ENCODE peak calls at places on chromosome 2, in four cellular contexts. Z is mammary epithelial cell, E is K562, V is hepatocyte. S is an unnamed sample.

GRCh38 chr2:168183308-168183997 is 63.9 kb downstream of the STK39 start:
- DNase-seq in Z (no peak), V (no peak), E (no peak), S (no peak)

GRCh38 chr2:54482725-54483124 is 26.6 kb downstream of the SPTBN1 start:
- DNase-seq in V (no peak), Z (peak; percentile 78), E (no peak), S (peak; percentile 96)

GRCh38 chr2:85702172-85702571 is 8.0 kb downstream of the GNLY start:
- DNase-seq in Z (peak; percentile 67), E (no peak), V (no peak), S (peak; percentile 85)

GRCh38 chr2:239223330-239224248 is 177.2 kb downstream of the HDAC4 start:
- DNase-seq in E (no peak), V (peak; percentile 55), Z (no peak), S (peak; percentile 85)

GRCh38 chr2:141517852-141518421 is 612.9 kb downstream of the LRP1B start:
- DNase-seq in E (no peak), Z (no peak), V (no peak), S (peak; percentile 3)

GRCh38 chr2:208373460-208374089 is 33.0 kb upstream of the PTH2R start:
- DNase-seq in V (peak; percentile 65), Z (peak; percentile 24), E (peak; percentile 33), S (peak; percentile 58)

GRCh38 chr2:64859208-64860161 is 129.7 kb upstream of the SLC1A4 start:
- DNase-seq in Z (peak; percentile 79), V (peak; percentile 88), E (peak; percentile 92), S (peak; percentile 97)

GRCh38 chr2:75466708-75467311 is 93.9 kb downstream of the EVA1A start:
- DNase-seq in Z (peak; percentile 23), E (peak; percentile 68), V (peak; percentile 34), S (peak; percentile 56)

DNA sequence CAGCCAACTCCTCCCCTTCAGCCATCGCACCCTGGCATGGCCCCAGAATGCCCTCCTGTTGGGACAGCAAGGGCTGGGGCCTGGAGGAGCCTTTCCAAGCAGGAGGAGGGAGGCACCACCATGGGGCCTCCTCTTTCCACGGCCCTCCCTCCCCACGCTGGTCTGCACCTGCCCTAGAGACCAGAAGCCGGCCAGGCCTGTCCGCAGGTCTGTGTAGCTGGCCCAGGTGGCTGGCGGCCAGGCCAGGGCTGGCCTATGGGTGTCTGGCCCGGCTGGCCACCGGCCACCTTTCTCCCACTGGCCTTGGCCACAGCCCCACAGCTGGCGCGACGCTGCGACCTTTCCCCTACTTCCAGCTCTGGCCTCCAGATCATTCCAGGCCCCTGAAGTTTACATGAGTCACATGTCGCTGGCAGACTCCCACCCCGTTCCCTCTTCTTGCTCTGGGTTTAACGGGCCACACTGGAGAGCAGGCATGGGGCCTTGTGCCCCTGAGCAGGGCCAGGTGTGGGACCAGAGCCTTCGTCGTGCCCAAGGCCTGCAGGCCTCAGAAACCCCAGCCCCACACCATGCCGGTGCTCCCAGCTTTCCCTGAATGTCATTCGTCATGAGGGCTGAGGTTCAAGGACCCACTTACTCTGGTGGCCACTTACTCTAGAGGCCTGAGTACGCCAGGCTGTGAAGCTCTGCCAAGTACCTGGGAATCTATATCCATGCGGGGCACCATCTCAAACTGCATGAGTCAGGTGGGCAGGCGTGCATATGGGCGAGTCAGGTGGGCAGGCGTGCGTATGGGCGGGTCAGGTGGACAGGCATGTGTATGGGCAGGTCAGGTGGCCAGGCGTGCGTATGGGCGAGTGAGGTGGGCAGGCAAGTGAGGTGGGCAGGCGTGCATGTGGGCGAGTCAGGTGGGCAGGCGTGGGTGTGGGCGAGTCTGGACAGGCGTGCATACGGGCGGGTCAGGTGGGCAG is 33.3 kb upstream of the KLF11 start:
- DNase-seq in E (no peak), Z (no peak), V (no peak), S (peak; percentile 57)
- H3K27ac ChIP-seq in E (no peak overlapping the region), Z (no peak overlapping the region), V (no peak overlapping the region), S (no peak overlapping the region)

GRCh38 chr2:68769586-68770270 is 35.1 kb downstream of the ARHGAP25 start:
- DNase-seq in V (no peak), E (no peak), Z (peak; percentile 16), S (no peak)
- H3K4me2 ChIP-seq in V (no peak overlapping the region), E (peak overlapping the region; percentile 34), Z (no peak overlapping the region), S (no peak overlapping the region)

GRCh38 chr2:177241771-177242135 is 22.8 kb downstream of the NFE2L2 start:
- DNase-seq in V (no peak), E (no peak), Z (no peak), S (peak; percentile 66)
- H3K4me1 ChIP-seq in V (peaks cover 75% of the 10 kb centered on the region), E (peaks cover 55% of the 10 kb centered on the region), Z (peaks cover 51% of the 10 kb centered on the region), S (peaks cover 82% of the 10 kb centered on the region)

GRCh38 chr2:98685930-98686887 is 44.7 kb downstream of the MGAT4A start:
- DNase-seq in Z (no peak), E (no peak), V (no peak), S (no peak)
- H3K27ac ChIP-seq in Z (no peak overlapping the region), E (no peak overlapping the region), V (no peak overlapping the region), S (no peak overlapping the region)

GRCh38 chr2:189505412-189505953 is 64.2 kb downstream of the WDR75 start:
- DNase-seq in Z (no peak), V (no peak), E (no peak), S (no peak)
- H3K4me2 ChIP-seq in Z (no peak overlapping the region), V (no peak overlapping the region), E (peak overlapping the region; percentile 3), S (no peak overlapping the region)

DNA sequence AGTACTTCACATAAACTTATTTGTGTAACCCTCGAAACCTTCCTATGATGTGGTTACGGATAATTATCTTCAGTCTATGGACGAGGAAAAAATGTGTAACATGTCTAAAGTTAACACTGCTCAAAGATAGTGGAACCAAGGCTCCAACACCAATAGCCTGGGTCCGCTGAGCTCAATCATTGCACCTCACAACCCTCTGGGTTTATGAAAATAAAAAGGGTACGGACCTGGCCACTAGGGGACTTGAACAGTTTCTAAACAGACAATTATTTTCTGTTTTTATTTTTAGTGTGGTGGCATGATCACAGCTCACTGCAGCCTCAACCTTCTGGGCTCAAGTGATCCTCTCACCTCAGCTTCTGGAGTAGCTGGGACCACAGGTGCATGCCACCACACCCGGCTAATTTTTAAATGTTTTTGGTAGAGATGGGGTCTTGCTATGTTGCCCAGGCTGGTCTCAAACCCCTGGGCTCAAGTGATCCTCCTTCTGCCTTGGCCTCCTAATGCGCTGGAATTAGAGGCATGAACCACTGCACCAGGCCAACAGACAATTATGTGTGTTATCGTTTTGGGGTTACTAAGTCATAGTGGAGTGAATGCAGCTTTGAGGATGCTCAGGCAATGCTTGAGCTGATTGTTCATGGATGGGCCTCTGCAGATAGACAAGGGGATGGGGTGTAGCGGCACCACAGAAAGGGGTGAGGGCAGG is 10.1 kb downstream of the CASP8 start:
- DNase-seq in E (no peak), Z (no peak), V (no peak), S (no peak)
- H3K4me1 ChIP-seq in E (peaks cover 8% of the 10 kb centered on the region), Z (no peaks in the 10 kb centered on the region), V (no peaks in the 10 kb centered on the region), S (no peaks in the 10 kb centered on the region)

DNA sequence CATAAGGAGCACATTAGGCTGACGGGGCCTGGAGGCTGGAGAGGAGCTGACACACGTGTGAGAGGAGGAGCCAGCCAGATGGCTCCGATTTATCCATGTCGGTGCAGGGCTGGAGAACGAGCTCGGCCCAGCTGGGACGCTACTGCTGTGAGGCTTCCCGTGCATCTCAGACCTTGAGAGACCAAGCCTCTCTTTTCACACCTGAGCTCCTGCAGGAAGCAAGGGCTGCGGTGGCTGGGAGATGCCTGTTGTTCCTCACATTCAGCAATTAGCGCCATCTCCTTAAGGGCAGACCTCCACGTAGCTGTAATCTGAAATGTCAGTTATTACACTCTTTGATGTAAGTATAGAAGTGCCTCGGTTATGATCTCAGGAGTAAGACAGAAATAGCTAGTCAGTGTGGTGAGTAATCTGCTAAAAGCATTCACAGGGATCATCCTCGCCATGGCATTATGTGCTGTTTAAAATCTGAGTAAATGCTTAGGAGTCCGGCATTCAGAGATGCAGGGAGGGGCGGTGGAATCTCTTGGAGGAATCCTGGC is 107.9 kb downstream of the PRKCE start:
- DNase-seq in E (no peak), Z (no peak), V (peak; percentile 34), S (peak; percentile 94)
- H3K27ac ChIP-seq in E (no peak overlapping the region), Z (no peak overlapping the region), V (no peak overlapping the region), S (peak overlapping the region; percentile 84)